ENCODE peak calls at places on chromosomes 11 and 22, in nine cellular contexts. C is mucosa of gallbladder, Q is NCI-H1436 treated with DMSO at 0.1 percent for 48 hours, G is Peyer's patch, J is cerebellar nuclear complex, V is HFFc6, O is progenitor cell of endocrine pancreas, Y is ovary, R is 8988T. P is an unnamed sample.

GRCh38 chr11:125348141-125348651 is 147.9 kb downstream of the FEZ1 start:
- DNase-seq in R (no peak), Q (no peak), Y (no peak), V (no peak), C (no peak), J (no peak), G (no peak), O (no peak), P (no peak)

GRCh38 chr11:34341096-34341495 is 16.7 kb downstream of the ABTB2 start:
- DNase-seq in Q (no peak), G (no peak), V (no peak), C (no peak), J (no peak), Y (no peak), R (no peak), O (no peak), P (no peak)

GRCh38 chr11:58067685-58068084 is 36.9 kb downstream of the OR6Q1 start:
- DNase-seq in J (no peak), V (no peak), O (no peak), C (no peak), R (no peak), Y (no peak), Q (no peak), G (no peak), P (no peak)

GRCh38 chr22:40641269-40641668 is 4.8 kb upstream of the MRTFA start:
- DNase-seq in J (no peak), Y (no peak), Q (no peak), R (no peak), G (peak), O (no peak), C (no peak), V (no peak), P (no peak)

GRCh38 chr11:108467091-108467823 is at the start of gene C11orf65:
- DNase-seq in Y (peak), J (peak), Q (peak), R (peak), C (peak), O (peak), G (peak), V (peak), P (peak)

GRCh38 chr11:68454767-68455166 is 5.8 kb upstream of the PPP6R3 start:
- DNase-seq in Y (no peak), G (peak), C (no peak), R (no peak), V (no peak), J (no peak), Q (no peak), O (no peak), P (no peak)

GRCh38 chr11:75760710-75761493 is 7.7 kb upstream of the DGAT2 start:
- DNase-seq in Y (no peak), J (no peak), R (no peak), C (no peak), G (no peak), O (no peak), Q (no peak), V (peak), P (no peak)

GRCh38 chr11:125072961-125073590 is 10.0 kb downstream of the SLC37A2 start:
- DNase-seq in V (no peak), Y (no peak), O (no peak), J (no peak), R (peak), Q (no peak), C (no peak), G (no peak), P (no peak)

GRCh38 chr22:26462971-26463661 is 20.5 kb downstream of the HPS4 start:
- DNase-seq in G (no peak), V (no peak), Q (no peak), Y (no peak), C (no peak), O (no peak), R (no peak), J (no peak), P (no peak)

GRCh38 chr11:94658386-94658785 is 91.2 kb downstream of the PIWIL4 start:
- DNase-seq in Y (no peak), J (no peak), V (no peak), G (no peak), R (no peak), C (peak), O (no peak), Q (no peak), P (no peak)

GRCh38 chr11:61983419-61983818 is 16.0 kb upstream of the FTH1 start:
- DNase-seq in G (no peak), V (no peak), O (no peak), C (no peak), Y (no peak), J (no peak), Q (no peak), R (no peak), P (no peak)

GRCh38 chr11:3057069-3057963 is at the start of gene CARS1:
- DNase-seq in V (peak), O (peak), C (peak), Q (peak), R (peak), J (peak), Y (peak), G (peak), P (peak)

GRCh38 chr22:29689872-29690213 is 30.0 kb upstream of the CABP7 start:
- DNase-seq in Y (peak), C (peak), R (peak), G (peak), O (peak), V (peak), Q (no peak), J (peak), P (peak)

GRCh38 chr11:66326261-66327111 is 9.6 kb upstream of the CD248 start:
- DNase-seq in V (peak), Y (no peak), Q (no peak), G (no peak), J (no peak), C (no peak), O (no peak), R (peak), P (no peak)

GRCh38 chr22:37511368-37512104 is 7.7 kb downstream of the CARD10 start:
- DNase-seq in Y (no peak), O (no peak), V (no peak), R (no peak), G (no peak), C (no peak), Q (no peak), J (no peak), P (no peak)

GRCh38 chr11:110091995-110092576 is 1.1 kb upstream of the ZC3H12C start:
- DNase-seq in Q (no peak), G (no peak), Y (no peak), J (no peak), C (no peak), V (no peak), O (no peak), R (no peak), P (no peak)